ENCODE peak calls at places on chromosome 14, in eight cellular contexts. One of them, this sample, is unnamed.

GRCh38 chr14:51534623-51535022 is 117.1 kb upstream of the FRMD6 start:
- DNase-seq in dorsolateral prefrontal cortex: no peak
- DNase-seq in HL-60: no peak
- DNase-seq in psoas muscle: no peak
- DNase-seq in body of pancreas: peak; percentile 62
- DNase-seq in cardiac fibroblast: peak; percentile 31
- DNase-seq in effector memory CD4-positive, alpha-beta T cell: no peak
- DNase-seq in upper lobe of left lung: no peak
- DNase-seq in this sample: peak; percentile 36

GRCh38 chr14:75431827-75432226 is 4.0 kb downstream of the JDP2 start:
- DNase-seq in HL-60: no peak
- DNase-seq in dorsolateral prefrontal cortex: no peak
- DNase-seq in psoas muscle: no peak
- DNase-seq in cardiac fibroblast: no peak
- DNase-seq in body of pancreas: no peak
- DNase-seq in effector memory CD4-positive, alpha-beta T cell: no peak
- DNase-seq in upper lobe of left lung: no peak
- DNase-seq in this sample: no peak

GRCh38 chr14:23537351-23538048 is 14.1 kb downstream of the ZFHX2 start:
- DNase-seq in dorsolateral prefrontal cortex: no peak
- DNase-seq in body of pancreas: no peak
- DNase-seq in effector memory CD4-positive, alpha-beta T cell: no peak
- DNase-seq in cardiac fibroblast: no peak
- DNase-seq in HL-60: no peak
- DNase-seq in psoas muscle: no peak
- DNase-seq in upper lobe of left lung: no peak
- DNase-seq in this sample: no peak

GRCh38 chr14:93736378-93737014 is 51.8 kb downstream of the PRIMA1 start:
- DNase-seq in cardiac fibroblast: no peak
- DNase-seq in upper lobe of left lung: no peak
- DNase-seq in dorsolateral prefrontal cortex: no peak
- DNase-seq in body of pancreas: no peak
- DNase-seq in effector memory CD4-positive, alpha-beta T cell: no peak
- DNase-seq in HL-60: no peak
- DNase-seq in psoas muscle: peak; percentile 20
- DNase-seq in this sample: no peak

GRCh38 chr14:90416649-90417237 is 19.9 kb downstream of the CALM1 start:
- DNase-seq in HL-60: no peak
- DNase-seq in cardiac fibroblast: peak; percentile 39
- DNase-seq in dorsolateral prefrontal cortex: no peak
- DNase-seq in upper lobe of left lung: no peak
- DNase-seq in psoas muscle: no peak
- DNase-seq in body of pancreas: no peak
- DNase-seq in effector memory CD4-positive, alpha-beta T cell: no peak
- DNase-seq in this sample: no peak

GRCh38 chr14:79342942-79343341 is 868.4 kb downstream of the DIO2 start:
- DNase-seq in psoas muscle: no peak
- DNase-seq in cardiac fibroblast: no peak
- DNase-seq in effector memory CD4-positive, alpha-beta T cell: no peak
- DNase-seq in HL-60: no peak
- DNase-seq in dorsolateral prefrontal cortex: no peak
- DNase-seq in body of pancreas: no peak
- DNase-seq in upper lobe of left lung: no peak
- DNase-seq in this sample: no peak

GRCh38 chr14:51487848-51488247 is 163.9 kb upstream of the FRMD6 start:
- DNase-seq in cardiac fibroblast: no peak
- DNase-seq in body of pancreas: no peak
- DNase-seq in HL-60: no peak
- DNase-seq in psoas muscle: no peak
- DNase-seq in upper lobe of left lung: no peak
- DNase-seq in dorsolateral prefrontal cortex: no peak
- DNase-seq in effector memory CD4-positive, alpha-beta T cell: no peak
- DNase-seq in this sample: no peak

GRCh38 chr14:35117112-35117511 is 4.7 kb downstream of the PPP2R3C start:
- DNase-seq in dorsolateral prefrontal cortex: no peak
- DNase-seq in psoas muscle: no peak
- DNase-seq in HL-60: no peak
- DNase-seq in effector memory CD4-positive, alpha-beta T cell: no peak
- DNase-seq in body of pancreas: no peak
- DNase-seq in cardiac fibroblast: no peak
- DNase-seq in upper lobe of left lung: no peak
- DNase-seq in this sample: no peak

GRCh38 chr14:70707138-70708038 is 65.7 kb downstream of the TTC9 start:
- DNase-seq in body of pancreas: peak; percentile 74
- DNase-seq in psoas muscle: no peak
- DNase-seq in effector memory CD4-positive, alpha-beta T cell: no peak
- DNase-seq in dorsolateral prefrontal cortex: no peak
- DNase-seq in HL-60: no peak
- DNase-seq in cardiac fibroblast: peak; percentile 6
- DNase-seq in upper lobe of left lung: peak; percentile 59
- DNase-seq in this sample: no peak

GRCh38 chr14:38208825-38209562 is 1.3 kb downstream of the SSTR1 start:
- DNase-seq in body of pancreas: peak; percentile 86
- DNase-seq in HL-60: no peak
- DNase-seq in cardiac fibroblast: peak; percentile 72
- DNase-seq in psoas muscle: peak; percentile 53
- DNase-seq in effector memory CD4-positive, alpha-beta T cell: no peak
- DNase-seq in dorsolateral prefrontal cortex: no peak
- DNase-seq in upper lobe of left lung: no peak
- DNase-seq in this sample: peak; percentile 78

GRCh38 chr14:36515896-36516718 is 3.9 kb downstream of the NKX2-1 start:
- DNase-seq in effector memory CD4-positive, alpha-beta T cell: no peak
- DNase-seq in cardiac fibroblast: no peak
- DNase-seq in body of pancreas: no peak
- DNase-seq in upper lobe of left lung: no peak
- DNase-seq in psoas muscle: no peak
- DNase-seq in HL-60: no peak
- DNase-seq in dorsolateral prefrontal cortex: no peak
- DNase-seq in this sample: no peak

GRCh38 chr14:75427126-75427481 is 718 bp upstream of the JDP2 start:
- DNase-seq in HL-60: no peak
- DNase-seq in psoas muscle: peak; percentile 70
- DNase-seq in effector memory CD4-positive, alpha-beta T cell: no peak
- DNase-seq in upper lobe of left lung: peak; percentile 52
- DNase-seq in dorsolateral prefrontal cortex: no peak
- DNase-seq in cardiac fibroblast: no peak
- DNase-seq in body of pancreas: no peak
- DNase-seq in this sample: no peak

GRCh38 chr14:74647834-74648361 is 35.9 kb upstream of the LTBP2 start:
- DNase-seq in HL-60: no peak
- DNase-seq in psoas muscle: no peak
- DNase-seq in cardiac fibroblast: no peak
- DNase-seq in body of pancreas: peak; percentile 36
- DNase-seq in upper lobe of left lung: no peak
- DNase-seq in dorsolateral prefrontal cortex: no peak
- DNase-seq in effector memory CD4-positive, alpha-beta T cell: no peak
- DNase-seq in this sample: no peak

GRCh38 chr14:77319416-77319815 is 1.3 kb downstream of the POMT2 start:
- DNase-seq in cardiac fibroblast: no peak
- DNase-seq in body of pancreas: no peak
- DNase-seq in dorsolateral prefrontal cortex: no peak
- DNase-seq in effector memory CD4-positive, alpha-beta T cell: no peak
- DNase-seq in upper lobe of left lung: no peak
- DNase-seq in psoas muscle: no peak
- DNase-seq in HL-60: no peak
- DNase-seq in this sample: no peak

GRCh38 chr14:34766611-34767010 is 52.2 kb upstream of the CFL2 start:
- DNase-seq in psoas muscle: no peak
- DNase-seq in cardiac fibroblast: peak; percentile 13
- DNase-seq in effector memory CD4-positive, alpha-beta T cell: no peak
- DNase-seq in HL-60: no peak
- DNase-seq in dorsolateral prefrontal cortex: no peak
- DNase-seq in body of pancreas: no peak
- DNase-seq in upper lobe of left lung: no peak
- DNase-seq in this sample: peak; percentile 45

GRCh38 chr14:51554339-51554920 is 97.3 kb upstream of the FRMD6 start:
- DNase-seq in effector memory CD4-positive, alpha-beta T cell: no peak
- DNase-seq in psoas muscle: no peak
- DNase-seq in dorsolateral prefrontal cortex: no peak
- DNase-seq in upper lobe of left lung: no peak
- DNase-seq in cardiac fibroblast: peak; percentile 62
- DNase-seq in HL-60: no peak
- DNase-seq in body of pancreas: no peak
- DNase-seq in this sample: peak; percentile 53

DNA sequence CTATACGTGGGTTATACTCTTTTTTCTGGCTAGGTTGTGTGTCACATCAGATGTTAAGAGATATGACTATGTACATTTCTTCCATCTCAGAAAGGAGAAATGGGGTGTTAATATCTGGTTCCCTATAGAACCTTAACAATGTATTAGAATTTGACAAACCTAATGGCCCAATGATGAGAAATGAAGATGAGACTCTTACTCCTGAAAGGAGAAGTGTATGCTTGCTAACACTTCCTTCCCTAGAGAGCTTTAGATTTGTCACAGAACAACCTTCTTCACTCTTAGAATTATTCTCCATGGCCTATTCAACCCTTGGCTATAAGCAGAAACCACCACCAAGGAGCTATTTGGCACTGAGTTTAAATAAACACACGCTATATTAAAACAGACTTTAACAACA is 839.6 kb downstream of the GALC start:
- DNase-seq in HL-60: no peak
- DNase-seq in body of pancreas: no peak
- DNase-seq in upper lobe of left lung: no peak
- DNase-seq in psoas muscle: no peak
- DNase-seq in effector memory CD4-positive, alpha-beta T cell: no peak
- DNase-seq in cardiac fibroblast: no peak
- DNase-seq in dorsolateral prefrontal cortex: no peak
- DNase-seq in this sample: no peak
- H3K4me3 ChIP-seq in HL-60: no peak overlapping the region
- H3K4me3 ChIP-seq in body of pancreas: no peak overlapping the region
- H3K4me3 ChIP-seq in upper lobe of left lung: no peak overlapping the region
- H3K4me3 ChIP-seq in psoas muscle: no peak overlapping the region
- H3K4me3 ChIP-seq in effector memory CD4-positive, alpha-beta T cell: no peak overlapping the region
- H3K4me3 ChIP-seq in cardiac fibroblast: no peak overlapping the region
- H3K4me3 ChIP-seq in dorsolateral prefrontal cortex: no peak overlapping the region
- H3K4me3 ChIP-seq in this sample: no peak overlapping the region

GRCh38 chr14:100587248-100587762 is at the start of gene BEGAIN:
- DNase-seq in dorsolateral prefrontal cortex: no peak
- DNase-seq in effector memory CD4-positive, alpha-beta T cell: no peak
- DNase-seq in body of pancreas: no peak
- DNase-seq in cardiac fibroblast: no peak
- DNase-seq in psoas muscle: peak; percentile 30
- DNase-seq in upper lobe of left lung: no peak
- DNase-seq in HL-60: no peak
- DNase-seq in this sample: no peak

GRCh38 chr14:100586520-100587247 is 533 bp downstream of the BEGAIN start:
- DNase-seq in dorsolateral prefrontal cortex: no peak
- DNase-seq in psoas muscle: peak; percentile 34
- DNase-seq in HL-60: peak; percentile 15
- DNase-seq in upper lobe of left lung: no peak
- DNase-seq in effector memory CD4-positive, alpha-beta T cell: no peak
- DNase-seq in body of pancreas: no peak
- DNase-seq in cardiac fibroblast: peak; percentile 23
- DNase-seq in this sample: no peak

GRCh38 chr14:100584056-100585031 is 2.9 kb downstream of the BEGAIN start:
- DNase-seq in HL-60: no peak
- DNase-seq in dorsolateral prefrontal cortex: no peak
- DNase-seq in psoas muscle: peak; percentile 20
- DNase-seq in body of pancreas: no peak
- DNase-seq in cardiac fibroblast: no peak
- DNase-seq in upper lobe of left lung: no peak
- DNase-seq in effector memory CD4-positive, alpha-beta T cell: no peak
- DNase-seq in this sample: no peak

GRCh38 chr14:100586153-100586519 is 1.1 kb downstream of the BEGAIN start:
- DNase-seq in upper lobe of left lung: no peak
- DNase-seq in effector memory CD4-positive, alpha-beta T cell: no peak
- DNase-seq in cardiac fibroblast: no peak
- DNase-seq in HL-60: no peak
- DNase-seq in psoas muscle: peak; percentile 45
- DNase-seq in dorsolateral prefrontal cortex: no peak
- DNase-seq in body of pancreas: no peak
- DNase-seq in this sample: no peak

DNA sequence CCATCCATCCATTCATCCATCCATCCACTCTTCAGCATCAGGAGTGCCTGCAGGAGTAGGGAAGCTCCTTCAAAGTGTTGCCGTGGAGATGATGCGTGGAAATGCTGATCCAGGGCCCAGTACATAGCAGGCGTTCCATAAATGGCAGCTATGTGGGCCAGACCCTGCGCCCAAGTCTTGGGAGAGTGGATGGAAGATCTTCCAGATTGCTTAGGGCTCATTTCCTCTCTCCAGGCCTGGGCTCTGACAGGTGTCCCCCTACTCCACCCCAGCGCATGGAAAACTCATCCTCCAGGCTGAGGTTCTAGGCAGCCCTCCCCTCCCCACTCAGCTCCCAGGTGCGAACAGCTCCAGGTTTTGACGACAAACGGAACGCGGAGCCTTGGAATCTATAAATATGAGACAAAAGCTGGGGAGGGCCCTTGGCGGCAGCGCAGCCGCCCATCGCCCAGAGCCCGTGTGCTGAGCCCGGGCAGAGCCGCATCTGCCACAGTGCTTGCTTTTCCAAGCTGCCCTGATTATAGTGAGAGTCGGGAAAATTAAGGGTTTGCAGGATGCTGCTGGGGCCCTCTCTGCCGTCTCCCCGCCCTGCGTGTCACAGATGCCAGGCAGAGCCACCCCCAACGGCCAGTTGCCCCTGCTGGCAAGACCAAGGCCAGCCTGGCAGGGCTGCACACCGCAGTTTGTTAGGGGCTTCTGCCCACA is 1.6 kb downstream of the BEGAIN start:
- DNase-seq in body of pancreas: no peak
- DNase-seq in psoas muscle: peak; percentile 13
- DNase-seq in dorsolateral prefrontal cortex: no peak
- DNase-seq in cardiac fibroblast: no peak
- DNase-seq in HL-60: no peak
- DNase-seq in upper lobe of left lung: no peak
- DNase-seq in effector memory CD4-positive, alpha-beta T cell: no peak
- DNase-seq in this sample: no peak
- H3K4me3 ChIP-seq in body of pancreas: no peak overlapping the region
- H3K4me3 ChIP-seq in psoas muscle: no peak overlapping the region
- H3K4me3 ChIP-seq in dorsolateral prefrontal cortex: peak overlapping the region; percentile 54
- H3K4me3 ChIP-seq in cardiac fibroblast: no peak overlapping the region
- H3K4me3 ChIP-seq in HL-60: no peak overlapping the region
- H3K4me3 ChIP-seq in upper lobe of left lung: no peak overlapping the region
- H3K4me3 ChIP-seq in effector memory CD4-positive, alpha-beta T cell: no peak overlapping the region
- H3K4me3 ChIP-seq in this sample: no peak overlapping the region

DNA sequence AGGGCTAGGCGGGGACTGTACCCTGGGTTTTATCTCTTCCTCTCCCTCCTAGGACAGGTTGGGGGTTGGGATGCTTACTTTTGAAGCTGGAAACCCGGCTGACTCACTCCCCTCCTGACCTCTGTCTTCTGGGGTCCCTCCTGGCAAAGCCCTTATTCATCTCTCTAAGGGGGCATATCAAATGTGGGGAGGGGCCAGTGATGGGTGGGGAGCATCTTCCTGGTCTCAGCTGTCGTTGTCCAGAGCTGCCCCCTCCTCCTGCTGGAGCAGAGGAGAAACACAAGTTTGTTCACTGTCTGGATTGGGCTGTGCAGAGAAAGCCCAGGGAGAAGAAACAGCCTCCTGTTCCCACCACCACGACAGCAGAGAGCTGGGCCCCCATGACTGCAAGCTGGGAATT is 85.8 kb downstream of the TNFAIP2 start:
- DNase-seq in dorsolateral prefrontal cortex: no peak
- DNase-seq in effector memory CD4-positive, alpha-beta T cell: no peak
- DNase-seq in upper lobe of left lung: no peak
- DNase-seq in HL-60: no peak
- DNase-seq in body of pancreas: no peak
- DNase-seq in psoas muscle: no peak
- DNase-seq in cardiac fibroblast: no peak
- DNase-seq in this sample: peak; percentile 54
- H3K4me3 ChIP-seq in dorsolateral prefrontal cortex: no peak overlapping the region
- H3K4me3 ChIP-seq in effector memory CD4-positive, alpha-beta T cell: no peak overlapping the region
- H3K4me3 ChIP-seq in upper lobe of left lung: no peak overlapping the region
- H3K4me3 ChIP-seq in HL-60: no peak overlapping the region
- H3K4me3 ChIP-seq in body of pancreas: no peak overlapping the region
- H3K4me3 ChIP-seq in psoas muscle: peak overlapping the region; percentile 69
- H3K4me3 ChIP-seq in cardiac fibroblast: no peak overlapping the region
- H3K4me3 ChIP-seq in this sample: peak overlapping the region; percentile 91

GRCh38 chr14:20802341-20803084 is at the start of gene RNASE1:
- DNase-seq in upper lobe of left lung: peak; percentile 84
- DNase-seq in HL-60: no peak
- DNase-seq in body of pancreas: peak; percentile 82
- DNase-seq in cardiac fibroblast: peak; percentile 37
- DNase-seq in psoas muscle: no peak
- DNase-seq in effector memory CD4-positive, alpha-beta T cell: no peak
- DNase-seq in dorsolateral prefrontal cortex: peak; percentile 82
- DNase-seq in this sample: no peak
- H3K4me3 ChIP-seq in upper lobe of left lung: peak within 1 kb of the TSS; percentile 62
- H3K4me3 ChIP-seq in HL-60: no peak within 1 kb of the TSS
- H3K4me3 ChIP-seq in body of pancreas: peak within 1 kb of the TSS; percentile 38
- H3K4me3 ChIP-seq in cardiac fibroblast: no peak within 1 kb of the TSS
- H3K4me3 ChIP-seq in psoas muscle: peak within 1 kb of the TSS; percentile 55
- H3K4me3 ChIP-seq in effector memory CD4-positive, alpha-beta T cell: no peak within 1 kb of the TSS
- H3K4me3 ChIP-seq in dorsolateral prefrontal cortex: peak within 1 kb of the TSS; percentile 61
- H3K4me3 ChIP-seq in this sample: no peak within 1 kb of the TSS